ENCODE peak calls at places on chromosomes 4 and X, in four cellular contexts. I, G, V and H are unnamed samples.

GRCh38 chr4:5976431-5976830 is 41.8 kb downstream of the C4orf50 start:
- DNase-seq in I (no peak), G (no peak), V (peak; percentile 11), H (no peak)

GRCh38 chrX:17441965-17442364 is 67.0 kb downstream of the NHS start:
- DNase-seq in I (no peak), G (no peak), V (no peak), H (no peak)

GRCh38 chr4:159209249-159209648 is 106.4 kb downstream of the RAPGEF2 start:
- DNase-seq in I (no peak), G (no peak), V (no peak), H (no peak)

GRCh38 chr4:98605216-98605615 is 53.2 kb downstream of the TSPAN5 start:
- DNase-seq in I (no peak), G (no peak), V (no peak), H (no peak)

GRCh38 chr4:158873795-158874359 is 105.1 kb downstream of the FNIP2 start:
- DNase-seq in I (no peak), G (no peak), V (no peak), H (no peak)

GRCh38 chr4:88780389-88780788 is 82.8 kb upstream of the NAP1L5 start:
- DNase-seq in I (no peak), G (no peak), V (no peak), H (no peak)

GRCh38 chrX:129525162-129525561 is 1.9 kb upstream of the SMARCA1 start:
- DNase-seq in I (no peak), G (no peak), V (no peak), H (no peak)

GRCh38 chrX:68504237-68504636 is 5.4 kb downstream of the YIPF6 start:
- DNase-seq in I (no peak), G (no peak), V (no peak), H (no peak)

GRCh38 chrX:57902633-57903032 is 7.6 kb downstream of the ZXDA start:
- DNase-seq in I (no peak), G (no peak), V (no peak), H (no peak)

GRCh38 chrX:48854898-48855297 is 19.5 kb upstream of the PCSK1N start:
- DNase-seq in I (no peak), G (no peak), V (no peak), H (no peak)

GRCh38 chr4:140358281-140358680 is 15.2 kb upstream of the SCOC start:
- DNase-seq in I (no peak), G (no peak), V (no peak), H (no peak)

GRCh38 chr4:186536285-186536684 is 19.1 kb downstream of the MTNR1A start:
- DNase-seq in I (no peak), G (no peak), V (no peak), H (no peak)

GRCh38 chr4:186537843-186538521 is 17.4 kb downstream of the MTNR1A start:
- DNase-seq in I (no peak), G (no peak), V (no peak), H (no peak)

DNA sequence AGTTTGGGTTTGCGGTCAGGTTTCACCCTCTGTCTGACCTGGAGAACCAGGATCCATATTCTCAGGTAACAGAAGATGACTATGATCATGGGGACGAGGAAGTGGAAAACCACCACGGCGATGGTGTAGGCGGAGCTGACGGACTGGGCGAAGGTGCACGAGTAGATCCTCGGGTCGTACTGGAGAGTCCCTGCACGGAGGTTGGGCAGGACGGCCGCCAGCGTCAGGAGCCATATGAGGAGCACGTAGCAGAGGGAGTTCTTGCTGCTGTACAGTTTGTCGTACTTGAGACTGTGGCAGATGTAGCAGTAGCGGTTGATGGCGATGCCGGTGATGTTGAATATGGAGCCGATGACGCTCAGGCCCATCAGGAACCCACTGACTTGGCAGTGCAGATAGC is 21.3 kb downstream of the MTNR1A start:
- DNase-seq in I (no peak), G (no peak), V (no peak), H (no peak)
- TF ChIP-seq CTCF in I (no peak), G (no peak), V (no peak), H (no peak)

GRCh38 chrX:134677332-134677731 is 19.1 kb upstream of the PLAC1 start:
- DNase-seq in I (no peak), G (no peak), V (no peak), H (no peak)
- H3K27me3 ChIP-seq in I (no peaks in the 10 kb centered on the region), G (no peaks in the 10 kb centered on the region), V (no peaks in the 10 kb centered on the region), H (peaks cover 26% of the 10 kb centered on the region)

DNA sequence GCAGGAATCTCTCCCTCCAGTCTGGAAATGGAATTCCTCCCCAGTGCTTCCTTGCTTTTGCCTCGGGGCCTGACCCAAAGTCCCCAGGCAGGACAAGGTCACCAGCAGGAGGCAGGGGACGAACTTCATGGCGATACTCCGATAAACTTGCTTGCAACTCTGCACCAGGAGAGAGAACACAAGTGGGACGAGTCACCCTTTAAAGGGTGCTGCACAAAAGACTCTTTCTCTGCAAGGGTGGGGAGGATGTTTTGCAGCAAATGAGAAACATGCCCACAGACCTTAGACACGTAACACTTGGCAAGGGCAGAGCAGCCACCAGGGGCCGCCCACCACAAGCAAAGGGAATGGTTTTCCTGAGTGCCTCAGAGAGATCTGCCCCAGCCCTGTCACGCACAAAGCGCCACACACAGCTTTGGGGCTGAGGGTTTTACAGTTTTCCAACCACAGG is at the start of gene FGFBP2:
- DNase-seq in I (no peak), G (peak; percentile 30), V (no peak), H (no peak)
- TF ChIP-seq CTCF in I (no peak), G (peak; percentile 50), V (no peak), H (no peak)

DNA sequence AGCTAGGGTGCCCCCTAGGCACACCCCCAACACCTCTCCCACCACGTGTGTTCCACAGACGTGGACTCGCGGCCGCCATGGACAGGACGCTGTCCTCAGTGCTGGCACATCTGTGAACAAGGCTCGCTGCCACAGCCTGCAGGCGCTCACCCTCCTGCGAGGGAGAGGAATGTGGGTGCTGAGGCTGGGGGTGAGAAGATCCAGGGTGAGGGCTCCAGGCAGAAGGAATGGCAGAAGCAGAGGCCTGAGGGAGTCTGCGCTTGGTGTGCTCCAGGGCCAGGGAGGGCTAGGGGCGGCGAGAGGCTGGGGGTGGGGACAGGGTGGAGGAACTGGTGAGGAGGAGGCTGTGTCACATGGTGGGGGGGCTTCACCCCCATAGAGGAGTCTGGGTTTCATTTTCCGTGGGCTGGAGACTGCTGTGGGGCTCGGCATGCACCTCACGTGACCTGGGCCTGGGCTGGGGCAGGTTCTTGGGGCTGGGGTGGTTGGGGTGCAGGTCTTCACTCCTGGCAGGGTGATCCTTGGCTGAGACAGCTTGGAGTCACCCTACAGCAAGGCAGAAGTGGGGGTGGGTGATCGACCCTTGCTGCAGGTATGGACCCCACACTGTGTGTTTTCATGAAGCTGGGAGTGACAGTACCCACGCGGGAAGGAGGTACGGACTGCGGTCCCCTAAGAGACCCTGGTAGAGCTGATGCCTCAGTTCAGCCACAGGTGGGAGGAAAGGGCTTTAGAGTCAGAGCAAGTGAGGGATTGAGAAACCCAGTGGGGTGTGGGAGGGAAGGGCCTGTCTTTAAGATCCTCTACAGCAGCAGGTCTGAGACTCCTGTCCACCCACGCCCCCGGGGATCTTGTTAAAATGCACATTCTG is 103.7 kb downstream of the PSAPL1 start:
- DNase-seq in I (no peak), G (peak; percentile 26), V (no peak), H (no peak)
- H3K27me3 ChIP-seq in I (no peaks in the 10 kb centered on the region), G (no peaks in the 10 kb centered on the region), V (no peaks in the 10 kb centered on the region), H (no peaks in the 10 kb centered on the region)

DNA sequence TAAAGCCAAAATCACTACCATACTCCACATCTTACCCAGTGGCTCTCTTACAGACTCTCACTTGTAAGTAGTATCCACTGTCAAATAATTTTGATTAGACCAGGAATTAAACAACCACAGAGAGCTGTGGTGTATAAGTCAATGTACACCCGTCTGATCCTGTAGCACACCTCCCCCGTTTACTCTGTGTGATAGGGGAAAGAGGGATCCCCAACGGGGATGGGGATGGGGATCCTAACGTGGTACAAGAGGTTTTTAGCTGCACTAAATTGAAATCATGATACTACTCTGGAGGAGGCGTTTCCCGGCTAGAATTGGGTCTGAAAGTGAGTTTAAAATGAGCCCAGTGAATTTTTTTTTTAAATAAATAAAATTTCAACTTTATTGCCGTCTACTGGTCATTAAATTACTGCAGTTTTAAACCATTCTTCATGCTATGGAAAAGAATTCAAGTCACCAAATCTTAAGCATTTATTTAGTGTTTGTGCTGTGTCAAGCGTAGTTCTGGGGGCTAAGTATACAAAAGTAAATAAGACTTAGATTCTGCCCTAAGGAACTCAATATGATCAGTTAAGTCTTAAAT is 76.6 kb downstream of the INTS12 start:
- DNase-seq in I (no peak), G (no peak), V (no peak), H (no peak)
- TF ChIP-seq CTCF in I (no peak), G (no peak), V (no peak), H (no peak)

GRCh38 chr4:110628321-110629213 is 5.7 kb upstream of the PITX2 start:
- DNase-seq in I (no peak), G (no peak), V (no peak), H (no peak)
- H3K27me3 ChIP-seq in I (peaks cover 6% of the 10 kb centered on the region), G (peaks cover 99% of the 10 kb centered on the region), V (peaks cover 100% of the 10 kb centered on the region), H (peaks cover 61% of the 10 kb centered on the region)

GRCh38 chrX:45749375-45749774 is 548.7 kb upstream of the DIPK2B start:
- DNase-seq in I (no peak), G (no peak), V (no peak), H (no peak)

GRCh38 chrX:45748443-45748842 is 547.8 kb upstream of the DIPK2B start:
- DNase-seq in I (no peak), G (no peak), V (no peak), H (no peak)

GRCh38 chrX:45750639-45751038 is 550.0 kb upstream of the DIPK2B start:
- DNase-seq in I (no peak), G (no peak), V (no peak), H (no peak)

GRCh38 chrX:45745479-45745878 is 544.8 kb upstream of the DIPK2B start:
- DNase-seq in I (no peak), G (no peak), V (no peak), H (no peak)

DNA sequence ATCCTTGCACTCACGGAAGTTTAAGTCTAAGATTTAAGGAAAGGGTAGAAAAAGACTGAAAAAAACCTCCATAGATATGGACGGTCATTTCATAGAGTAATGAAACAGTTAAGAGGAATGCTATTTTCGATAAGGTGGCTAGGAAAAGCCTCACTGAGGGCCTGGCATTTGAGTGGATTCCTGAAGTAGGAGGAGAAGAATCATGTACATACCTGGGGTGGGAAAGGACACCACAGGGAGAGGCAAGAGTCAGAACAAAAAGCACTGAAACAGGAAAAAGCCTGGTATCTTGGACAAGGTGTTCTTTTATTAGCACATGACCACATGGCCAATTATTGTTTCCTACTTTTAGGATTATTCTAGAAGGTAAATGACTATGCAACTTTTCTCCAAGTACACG is 547.2 kb upstream of the DIPK2B start:
- DNase-seq in I (no peak), G (no peak), V (no peak), H (no peak)
- TF ChIP-seq CTCF in I (no peak), G (no peak), V (no peak), H (no peak)

DNA sequence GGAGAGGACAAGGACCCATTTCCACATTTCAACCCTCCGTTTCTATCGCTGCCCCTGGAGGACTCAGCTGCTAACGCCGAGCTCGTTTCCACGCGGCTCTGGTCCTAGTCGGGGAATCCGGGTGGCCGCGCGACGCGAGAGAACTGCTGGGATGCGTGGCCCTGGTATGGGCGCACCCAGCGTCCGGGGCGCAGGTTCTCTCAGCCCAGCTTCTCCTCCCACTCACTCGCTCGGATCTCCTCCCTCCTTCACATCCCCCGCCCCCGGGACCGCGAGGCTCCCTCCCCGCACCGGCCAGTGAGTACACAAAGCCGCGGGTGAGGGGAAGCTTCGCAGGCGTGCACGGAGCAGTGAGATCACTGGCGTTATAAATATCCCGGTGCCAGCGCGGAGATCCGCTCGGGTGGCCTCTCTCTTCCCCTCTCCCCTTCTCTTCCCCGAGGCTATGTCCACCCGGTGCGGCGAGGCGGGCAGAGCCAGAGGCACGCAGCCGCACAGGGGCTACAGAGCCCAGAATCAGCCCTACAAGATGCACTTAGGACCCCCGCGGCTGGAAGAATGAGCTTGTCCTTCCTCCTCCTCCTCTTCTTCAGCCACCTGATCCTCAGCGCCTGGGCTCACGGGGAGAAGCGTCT is at the start of gene FGF5:
- DNase-seq in I (no peak), G (peak; percentile 66), V (no peak), H (peak; percentile 57)
- H3K27me3 ChIP-seq in I (peaks cover 8% of the 10 kb centered on the region), G (peaks cover 26% of the 10 kb centered on the region), V (peaks cover 60% of the 10 kb centered on the region), H (peaks cover 15% of the 10 kb centered on the region)